ENCODE peak calls at places on chromosomes 1 and 21, in four cellular contexts. G is endothelial cell of umbilical vein, I is keratinocyte, U is K562. F is an unnamed sample.
A peak's percentile ranks its signal among the peaks of the same experiment; 100 is the strongest.

GRCh38 chr1:95033843-95034242 is 38.9 kb downstream of the ALG14 start:
- DNase-seq in I (no peak), G (no peak), U (no peak), F (peak; percentile 52)

GRCh38 chr21:26389971-26390641 is 183.0 kb downstream of the CYYR1 start:
- DNase-seq in G (peak; percentile 38), U (no peak), I (peak; percentile 100), F (peak; percentile 21)

GRCh38 chr21:43654806-43655489 is 4.3 kb downstream of the HSF2BP start:
- DNase-seq in G (peak; percentile 22), I (no peak), U (no peak), F (peak; percentile 70)

GRCh38 chr1:16146888-16147614 is 8.8 kb downstream of the EPHA2 start:
- DNase-seq in U (peak; percentile 80), I (no peak), G (peak; percentile 35), F (peak; percentile 65)

GRCh38 chr21:15552914-15553491 is 176.8 kb upstream of the USP25 start:
- DNase-seq in U (no peak), I (no peak), G (no peak), F (peak; percentile 1)

GRCh38 chr1:233294991-233295774 is at the start of gene PCNX2:
- DNase-seq in U (peak; percentile 20), G (peak; percentile 52), I (no peak), F (peak; percentile 74)

GRCh38 chr21:29033301-29033700 is 8.8 kb downstream of the USP16 start:
- DNase-seq in G (no peak), I (no peak), U (no peak), F (no peak)

GRCh38 chr1:28680141-28680540 is 11.6 kb downstream of the GMEB1 start:
- DNase-seq in G (no peak), I (no peak), U (no peak), F (peak; percentile 37)

GRCh38 chr1:183267646-183268431 is 81.8 kb downstream of the LAMC2 start:
- DNase-seq in U (no peak), I (peak; percentile 88), G (peak; percentile 61), F (peak; percentile 99)

GRCh38 chr1:38508272-38508671 is 351.3 kb downstream of the RRAGC start:
- DNase-seq in U (peak; percentile 61), G (no peak), I (no peak), F (no peak)

GRCh38 chr1:33918368-33918767 is 54.5 kb downstream of the HMGB4 start:
- DNase-seq in G (no peak), U (peak; percentile 15), I (no peak), F (peak; percentile 27)

GRCh38 chr1:210441028-210441427 is 112.3 kb downstream of the HHAT start:
- DNase-seq in U (no peak), I (no peak), G (no peak), F (no peak)

GRCh38 chr1:210440081-210440480 is 111.4 kb downstream of the HHAT start:
- DNase-seq in U (no peak), G (no peak), I (no peak), F (no peak)

GRCh38 chr1:210437111-210437510 is 108.4 kb downstream of the HHAT start:
- DNase-seq in G (no peak), U (no peak), I (no peak), F (no peak)

GRCh38 chr1:210438928-210439841 is 110.5 kb downstream of the HHAT start:
- DNase-seq in G (peak; percentile 34), I (peak; percentile 88), U (no peak), F (peak; percentile 98)

DNA sequence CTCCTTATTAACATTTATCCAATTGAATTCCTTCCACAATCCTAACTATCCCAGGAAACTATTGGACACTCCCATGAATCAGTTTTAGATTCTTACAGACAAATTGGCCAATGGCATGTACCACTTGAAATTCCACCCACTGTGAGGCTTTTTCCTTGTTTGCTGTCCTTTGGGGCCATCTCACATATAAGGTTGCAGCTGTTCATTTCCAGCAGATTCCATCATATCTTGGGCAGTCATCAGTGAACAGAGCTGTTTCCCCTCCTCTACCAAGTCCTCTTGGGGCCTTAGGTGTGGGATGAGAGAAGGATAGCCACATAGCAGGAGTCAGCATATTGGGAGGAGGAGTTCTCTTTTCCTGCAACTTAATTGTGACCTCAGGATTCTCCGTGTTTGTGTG is 109.1 kb downstream of the HHAT start:
- DNase-seq in I (no peak), U (no peak), G (no peak), F (peak; percentile 19)
- H3K9me1 ChIP-seq in I (no peaks in the 10 kb centered on the region), U (no peaks in the 10 kb centered on the region), G (no peaks in the 10 kb centered on the region), F (peaks cover 14% of the 10 kb centered on the region)

GRCh38 chr1:151184211-151184610 is 5.8 kb downstream of the VPS72 start:
- DNase-seq in I (no peak), U (no peak), G (no peak), F (no peak)
- H3K9me1 ChIP-seq in I (no peaks in the 10 kb centered on the region), U (no peaks in the 10 kb centered on the region), G (no peaks in the 10 kb centered on the region), F (peaks cover 12% of the 10 kb centered on the region)

GRCh38 chr1:22889213-22889827 is 83.3 kb downstream of the LACTBL1 start:
- DNase-seq in G (peak; percentile 81), U (peak; percentile 39), I (no peak), F (peak; percentile 51)

GRCh38 chr1:22895357-22895756 is 77.3 kb downstream of the LACTBL1 start:
- DNase-seq in I (no peak), U (no peak), G (no peak), F (no peak)

GRCh38 chr1:22893292-22893691 is 79.4 kb downstream of the LACTBL1 start:
- DNase-seq in I (no peak), G (no peak), U (no peak), F (no peak)

GRCh38 chr1:22896184-22896583 is 76.5 kb downstream of the LACTBL1 start:
- DNase-seq in I (no peak), G (no peak), U (no peak), F (no peak)

DNA sequence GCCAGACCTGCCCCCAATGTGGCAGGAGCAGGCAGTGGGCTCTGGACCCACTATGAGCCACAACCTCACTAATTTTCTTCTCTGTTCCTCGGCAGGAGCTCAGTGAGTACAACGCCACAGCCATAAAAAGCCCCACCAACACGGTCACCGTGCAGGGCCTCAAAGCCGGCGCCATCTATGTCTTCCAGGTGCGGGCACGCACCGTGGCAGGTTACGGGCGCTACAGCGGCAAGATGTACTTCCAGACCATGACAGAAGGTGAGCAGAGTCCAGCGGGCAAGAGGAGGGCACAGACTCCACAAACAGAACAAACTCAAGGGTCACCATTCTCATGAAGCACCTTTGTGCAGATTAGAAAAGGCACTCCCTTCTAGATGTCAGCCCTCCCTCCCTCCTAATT is 79.9 kb downstream of the LACTBL1 start:
- DNase-seq in G (no peak), U (no peak), I (no peak), F (no peak)
- H3K9me1 ChIP-seq in G (no peaks in the 10 kb centered on the region), U (no peaks in the 10 kb centered on the region), I (no peaks in the 10 kb centered on the region), F (peaks cover 2% of the 10 kb centered on the region)

DNA sequence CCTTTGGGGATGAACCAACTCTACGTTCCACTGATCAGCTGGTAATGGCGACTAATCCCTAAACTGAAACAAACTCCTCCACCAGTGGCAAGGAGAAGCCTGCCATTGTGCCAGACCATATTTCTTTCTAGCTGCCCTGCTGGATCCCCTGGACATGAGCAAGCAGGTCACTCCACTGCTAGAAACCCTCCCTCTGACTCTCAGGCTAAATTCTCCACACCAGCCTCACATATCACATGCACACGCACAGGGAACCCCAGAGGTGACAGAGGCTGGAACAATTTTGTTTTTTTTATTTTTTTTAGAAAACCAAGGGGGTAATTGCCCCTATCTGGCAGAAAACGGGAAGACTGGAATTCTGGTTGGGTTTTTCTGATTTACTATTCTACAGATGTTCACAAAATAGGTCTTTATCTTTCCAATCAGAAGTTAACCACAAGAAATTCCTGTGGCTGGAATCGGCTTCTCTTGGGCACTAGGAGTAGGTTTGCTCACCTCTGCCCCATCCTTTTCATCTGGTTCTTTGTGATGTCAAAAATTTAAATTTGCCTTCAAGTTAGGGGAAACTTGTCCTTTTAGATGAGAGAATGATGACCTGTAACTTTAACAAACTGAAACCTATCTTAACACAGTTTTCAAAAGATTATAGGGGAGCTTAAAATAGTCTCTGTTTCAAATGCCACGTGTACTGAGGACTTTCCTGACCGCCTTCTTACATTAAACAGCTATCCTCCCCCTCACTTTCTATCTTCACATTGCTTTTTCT is 258.1 kb downstream of the SDCCAG8 start:
- DNase-seq in I (no peak), G (no peak), U (no peak), F (peak; percentile 18)
- H3K9me1 ChIP-seq in I (no peaks in the 10 kb centered on the region), G (no peaks in the 10 kb centered on the region), U (no peaks in the 10 kb centered on the region), F (peaks cover 4% of the 10 kb centered on the region)

GRCh38 chr1:93554883-93555872 is 107.3 kb downstream of the FNBP1L start:
- DNase-seq in I (no peak), G (peak; percentile 79), U (peak; percentile 48), F (no peak)

GRCh38 chr1:93556291-93556690 is 108.4 kb downstream of the FNBP1L start:
- DNase-seq in G (no peak), U (no peak), I (no peak), F (no peak)

GRCh38 chr1:93552751-93553455 is 105.0 kb downstream of the FNBP1L start:
- DNase-seq in I (no peak), U (peak; percentile 49), G (peak; percentile 70), F (peak; percentile 53)
- H3K9me1 ChIP-seq in I (no peaks in the 10 kb centered on the region), U (no peaks in the 10 kb centered on the region), G (no peaks in the 10 kb centered on the region), F (no peaks in the 10 kb centered on the region)

F was measured in IMR-90.